ENCODE peak calls at places on chromosomes 11 and 22, in nine cellular contexts. N is DND-41, W is aorta, V is sigmoid colon, G is fibroblast of lung, J is neural progenitor cell, Y is A549, B is heart right ventricle, A is left lung. F is an unnamed sample.

GRCh38 chr11:73810637-73811036 is 23.0 kb downstream of the MRPL48 start:
- DNase-seq in A (no peak), J (no peak), B (no peak), G (peak; percentile 47), Y (no peak), V (no peak), N (no peak), W (no peak), F (no peak)

GRCh38 chr11:31141804-31142203 is 227.7 kb downstream of the DCDC1 start:
- DNase-seq in G (peak; percentile 6), J (peak; percentile 44), W (no peak), Y (no peak), A (no peak), B (no peak), N (no peak), V (no peak), F (no peak)

GRCh38 chr11:128324531-128325141 is 262.7 kb downstream of the ETS1 start:
- DNase-seq in J (no peak), V (no peak), A (peak; percentile 43), G (no peak), N (peak; percentile 55), B (no peak), W (no peak), Y (no peak), F (peak; percentile 75)

GRCh38 chr11:3195251-3196160 is 23.1 kb downstream of the MRGPRG start:
- DNase-seq in W (peak; percentile 49), V (peak; percentile 62), A (peak; percentile 54), B (no peak), Y (no peak), G (peak; percentile 40), N (no peak), J (no peak), F (no peak)

GRCh38 chr22:46941958-46942815 is 179.7 kb downstream of the TBC1D22A start:
- DNase-seq in B (peak; percentile 44), W (no peak), A (no peak), Y (no peak), N (no peak), V (no peak), G (no peak), J (no peak), F (no peak)

GRCh38 chr22:35480627-35481565 is 59.7 kb upstream of the RASD2 start:
- DNase-seq in A (no peak), W (no peak), Y (peak; percentile 25), B (no peak), V (peak; percentile 90), N (no peak), G (no peak), J (no peak), F (no peak)

GRCh38 chr11:31109446-31109845 is 260.1 kb downstream of the DCDC1 start:
- DNase-seq in A (no peak), B (no peak), G (no peak), W (no peak), N (no peak), J (peak; percentile 71), Y (no peak), V (no peak), F (no peak)

GRCh38 chr11:70863186-70863585 is 389.2 kb downstream of the SHANK2 start:
- DNase-seq in V (no peak), J (no peak), W (no peak), A (no peak), N (no peak), B (no peak), Y (no peak), G (no peak), F (no peak)

GRCh38 chr11:64244966-64245365 is 1.8 kb downstream of the PPP1R14B start:
- DNase-seq in W (no peak), A (peak; percentile 57), Y (no peak), J (no peak), B (no peak), V (no peak), G (no peak), N (peak; percentile 44), F (no peak)

GRCh38 chr11:64600281-64600992 is 9.4 kb downstream of the SLC22A12 start:
- DNase-seq in N (no peak), Y (no peak), G (no peak), J (no peak), W (no peak), A (peak; percentile 51), B (no peak), V (no peak), F (no peak)

GRCh38 chr11:116301141-116301540 is 471.6 kb downstream of the BUD13 start:
- DNase-seq in Y (no peak), V (no peak), B (no peak), G (no peak), N (no peak), W (no peak), A (no peak), J (no peak), F (no peak)

GRCh38 chr22:43955883-43956286 is 643 bp downstream of the SAMM50 start:
- DNase-seq in B (no peak), W (no peak), J (no peak), G (peak; percentile 13), Y (no peak), V (no peak), N (peak; percentile 35), A (no peak), F (no peak)

GRCh38 chr11:9004310-9004945 is 627 bp upstream of the NRIP3 start:
- DNase-seq in N (no peak), V (no peak), J (peak; percentile 74), A (peak; percentile 85), Y (no peak), B (no peak), W (no peak), G (no peak), F (peak; percentile 15)

GRCh38 chr22:38694049-38694448 is 6.7 kb downstream of the JOSD1 start:
- DNase-seq in G (no peak), B (no peak), Y (no peak), N (no peak), W (no peak), A (no peak), J (no peak), V (no peak), F (no peak)

GRCh38 chr22:40636380-40637180 is at the start of gene MRTFA:
- DNase-seq in B (peak; percentile 100), W (peak; percentile 100), G (peak; percentile 100), Y (peak; percentile 99), N (peak; percentile 100), V (peak; percentile 100), A (peak; percentile 100), J (peak; percentile 100), F (peak; percentile 99)

GRCh38 chr22:40633036-40633435 is 3.5 kb downstream of the MRTFA start:
- DNase-seq in Y (no peak), V (no peak), A (no peak), N (no peak), W (no peak), B (no peak), G (no peak), J (no peak), F (no peak)

GRCh38 chr22:40635940-40636379 is 559 bp downstream of the MRTFA start:
- DNase-seq in Y (no peak), J (no peak), W (no peak), V (peak; percentile 71), A (no peak), B (no peak), N (no peak), G (no peak), F (no peak)

GRCh38 chr22:40635008-40635939 is 1.2 kb downstream of the MRTFA start:
- DNase-seq in N (no peak), Y (no peak), A (no peak), G (peak; percentile 56), B (no peak), J (no peak), W (no peak), V (peak; percentile 78), F (no peak)

DNA sequence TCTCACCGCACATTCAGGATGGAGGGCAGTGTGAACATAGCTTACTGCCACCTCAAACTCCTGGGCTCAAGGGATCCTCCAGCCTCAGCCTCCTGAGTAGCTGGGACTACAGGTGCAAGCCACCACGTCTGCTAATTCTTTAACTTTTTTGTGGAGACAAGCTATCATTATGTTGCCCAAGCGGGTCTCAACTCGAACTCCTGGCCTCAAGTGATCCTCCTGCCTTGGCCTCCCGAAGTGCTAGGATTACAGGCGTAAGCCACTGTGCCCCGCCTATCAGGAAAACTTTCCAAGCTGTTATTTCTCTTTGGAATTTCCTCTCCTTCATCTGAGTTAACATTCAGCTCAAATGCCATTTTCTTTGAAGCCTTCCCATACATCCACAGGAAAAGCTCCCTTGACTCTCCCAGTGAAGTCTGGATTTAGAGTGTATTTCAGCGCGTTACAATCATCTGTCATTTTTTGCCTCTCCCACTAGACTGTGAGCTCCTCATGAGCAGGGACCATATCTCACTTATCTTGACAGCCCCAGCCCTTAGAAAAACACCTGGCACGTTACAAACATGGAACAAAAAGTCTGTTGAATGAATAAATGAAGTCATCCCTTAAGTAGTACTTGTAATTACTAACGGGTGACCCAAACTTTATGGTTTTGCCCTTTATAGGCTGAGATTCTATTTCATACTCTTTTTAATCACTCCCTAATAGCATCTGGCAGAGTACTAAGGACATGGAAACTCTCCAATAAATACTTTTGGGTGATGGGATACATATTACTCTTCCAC is 2.2 kb downstream of the MRTFA start:
- DNase-seq in W (no peak), V (peak; percentile 24), Y (no peak), G (no peak), B (no peak), J (no peak), N (no peak), A (no peak), F (no peak)
- H3K4me3 ChIP-seq in W (peak overlapping the region; percentile 6), V (peak overlapping the region; percentile 86), Y (peak overlapping the region; percentile 98), G (peak overlapping the region; percentile 69), B (peak overlapping the region; percentile 91), J (peak overlapping the region; percentile 93), N (peak overlapping the region; percentile 86), A (no peak overlapping the region), F (no peak overlapping the region)

GRCh38 chr11:66768818-66769217 is 39.8 kb upstream of the SPTBN2 start:
- DNase-seq in N (no peak), V (no peak), G (no peak), Y (no peak), J (no peak), W (no peak), B (no peak), A (no peak), F (no peak)

GRCh38 chr11:66766681-66767080 is 37.7 kb upstream of the SPTBN2 start:
- DNase-seq in G (no peak), J (no peak), B (no peak), N (no peak), A (no peak), V (no peak), W (no peak), Y (no peak), F (no peak)

GRCh38 chr11:66768088-66768521 is 39.1 kb upstream of the SPTBN2 start:
- DNase-seq in V (no peak), G (peak; percentile 25), N (no peak), A (no peak), Y (peak; percentile 51), W (no peak), J (no peak), B (peak; percentile 23), F (no peak)
- H3K27ac ChIP-seq in V (no peak overlapping the region), G (no peak overlapping the region), N (no peak overlapping the region), A (no peak overlapping the region), Y (peak overlapping the region; percentile 70), W (no peak overlapping the region), J (no peak overlapping the region), B (no peak overlapping the region), F (no peak overlapping the region)

GRCh38 chr11:76785513-76785912 is 2.4 kb downstream of the TSKU start:
- DNase-seq in J (peak; percentile 62), N (no peak), B (no peak), Y (peak; percentile 56), W (peak; percentile 27), A (no peak), G (no peak), V (no peak), F (no peak)
- H3K4me3 ChIP-seq in J (no peak overlapping the region), N (no peak overlapping the region), B (peak overlapping the region; percentile 87), Y (peak overlapping the region; percentile 71), W (no peak overlapping the region), A (no peak overlapping the region), G (no peak overlapping the region), V (no peak overlapping the region), F (no peak overlapping the region)

GRCh38 chr11:17750013-17750816 is 15.6 kb downstream of the KCNC1 start:
- DNase-seq in V (peak; percentile 48), N (no peak), J (no peak), G (no peak), W (no peak), A (peak; percentile 58), B (no peak), Y (no peak), F (no peak)
- H3K27ac ChIP-seq in V (no peak overlapping the region), N (no peak overlapping the region), J (no peak overlapping the region), G (no peak overlapping the region), W (no peak overlapping the region), A (no peak overlapping the region), B (no peak overlapping the region), Y (no peak overlapping the region), F (no peak overlapping the region)

F was measured in effector memory CD4-positive, alpha-beta T cell.